ENCODE peak calls at places on chromosomes 5 and 9, in eight cellular contexts. Y is PC-3, X is BJ, C is GM23338, F is HepG2, D is RWPE2, I is vagina, R is gastrocnemius medialis. E is an unnamed sample.

GRCh38 chr9:94056442-94056974 is 27.8 kb upstream of the PTPDC1 start:
- DNase-seq in X (peak; percentile 75), C (no peak), Y (no peak), F (no peak), R (no peak), D (no peak), I (no peak), E (no peak)

GRCh38 chr5:58046371-58046770 is 413.5 kb downstream of the PLK2 start:
- DNase-seq in D (no peak), R (no peak), C (no peak), X (no peak), F (no peak), I (no peak), Y (no peak), E (no peak)

GRCh38 chr5:14768838-14769365 is 102.7 kb downstream of the ANKH start:
- DNase-seq in D (no peak), C (no peak), Y (no peak), I (no peak), F (no peak), R (no peak), X (no peak), E (no peak)

GRCh38 chr5:107878676-107879075 is 207.9 kb upstream of the EFNA5 start:
- DNase-seq in Y (no peak), D (no peak), F (no peak), X (no peak), I (no peak), C (no peak), R (no peak), E (no peak)

GRCh38 chr5:154517181-154517580 is 39.2 kb upstream of the HAND1 start:
- DNase-seq in C (no peak), I (no peak), F (no peak), R (no peak), D (no peak), Y (no peak), X (no peak), E (no peak)

GRCh38 chr9:92656537-92656925 is 13.4 kb downstream of the IPPK start:
- DNase-seq in F (no peak), D (no peak), I (no peak), C (no peak), Y (no peak), X (no peak), R (no peak), E (no peak)

GRCh38 chr5:143036146-143036927 is 266.2 kb downstream of the ARHGAP26 start:
- DNase-seq in D (no peak), C (no peak), F (no peak), R (no peak), Y (no peak), X (no peak), I (no peak), E (no peak)

GRCh38 chr9:95561913-95562312 is 45.1 kb upstream of the PTCH1 start:
- DNase-seq in I (no peak), C (no peak), D (no peak), F (no peak), Y (no peak), X (no peak), R (no peak), E (no peak)

GRCh38 chr9:116952434-116952805 is 265.3 kb downstream of the TRIM32 start:
- DNase-seq in C (no peak), Y (peak; percentile 13), F (no peak), I (no peak), D (no peak), R (no peak), X (no peak), E (no peak)

GRCh38 chr5:143762636-143763035 is 49.3 kb upstream of the HMHB1 start:
- DNase-seq in I (no peak), Y (no peak), C (no peak), D (no peak), X (no peak), F (no peak), R (no peak), E (no peak)

GRCh38 chr9:95507456-95508241 is 9.1 kb downstream of the PTCH1 start:
- DNase-seq in F (peak; percentile 39), X (no peak), Y (peak; percentile 32), I (no peak), C (peak; percentile 66), D (no peak), R (peak; percentile 50), E (peak; percentile 79)

GRCh38 chr9:115262952-115263351 is 145.0 kb upstream of the TNC start:
- DNase-seq in D (no peak), X (no peak), F (no peak), Y (peak; percentile 65), I (no peak), R (no peak), C (no peak), E (no peak)

GRCh38 chr9:72217306-72217842 is 68.1 kb downstream of the GDA start:
- DNase-seq in F (peak; percentile 27), R (no peak), D (no peak), C (no peak), X (no peak), Y (peak; percentile 23), I (no peak), E (no peak)

GRCh38 chr9:126615791-126616447 is 2.2 kb downstream of the LMX1B start:
- DNase-seq in X (no peak), Y (no peak), F (no peak), I (no peak), C (peak; percentile 69), R (no peak), D (peak; percentile 40), E (no peak)

GRCh38 chr9:128362774-128363173 is 8.4 kb upstream of the URM1 start:
- DNase-seq in F (no peak), C (no peak), R (no peak), D (no peak), I (no peak), X (no peak), Y (no peak), E (no peak)

GRCh38 chr9:120398286-120398685 is 181.7 kb downstream of the CDK5RAP2 start:
- DNase-seq in I (no peak), Y (no peak), R (no peak), X (no peak), C (no peak), D (no peak), F (no peak), E (no peak)

GRCh38 chr5:175658299-175659145 is 651 bp downstream of the HRH2 start:
- DNase-seq in D (no peak), C (peak; percentile 63), I (no peak), Y (no peak), F (no peak), X (no peak), R (no peak), E (no peak)

GRCh38 chr5:166509085-166509484 is 1782.4 kb upstream of the WWC1 start:
- DNase-seq in C (peak; percentile 76), F (no peak), Y (no peak), D (no peak), R (no peak), I (no peak), X (no peak), E (no peak)

GRCh38 chr5:171309526-171310333 is 682 bp downstream of the TLX3 start:
- DNase-seq in D (no peak), X (no peak), Y (no peak), C (no peak), F (no peak), I (no peak), R (no peak), E (no peak)

GRCh38 chr5:10486511-10487344 is 45.0 kb downstream of the ROPN1L start:
- DNase-seq in I (no peak), D (no peak), Y (no peak), C (no peak), X (no peak), R (no peak), F (no peak), E (no peak)

GRCh38 chr9:131618071-131618479 is 72.8 kb downstream of the PRRT1B start:
- DNase-seq in I (no peak), X (no peak), D (no peak), C (no peak), F (peak; percentile 78), R (peak; percentile 54), Y (no peak), E (peak; percentile 80)

GRCh38 chr9:131620764-131621520 is 75.6 kb downstream of the PRRT1B start:
- DNase-seq in I (no peak), D (no peak), C (no peak), X (no peak), F (no peak), R (no peak), Y (no peak), E (no peak)

GRCh38 chr9:131618785-131619184 is 73.5 kb downstream of the PRRT1B start:
- DNase-seq in Y (no peak), I (no peak), R (no peak), C (no peak), F (no peak), X (no peak), D (no peak), E (peak; percentile 50)

GRCh38 chr9:131621551-131622321 is 76.4 kb downstream of the PRRT1B start:
- DNase-seq in F (no peak), I (no peak), R (no peak), D (no peak), Y (no peak), X (no peak), C (no peak), E (no peak)

GRCh38 chr9:131619680-131620079 is 74.4 kb downstream of the PRRT1B start:
- DNase-seq in Y (no peak), X (no peak), R (no peak), C (no peak), I (no peak), D (no peak), F (no peak), E (no peak)
- H3K36me3 ChIP-seq in Y (no peaks in the 10 kb centered on the region), X (peaks cover 28% of the 10 kb centered on the region), R (no peaks in the 10 kb centered on the region), C (peaks cover 5% of the 10 kb centered on the region), I (peaks cover 52% of the 10 kb centered on the region), D (peaks cover 15% of the 10 kb centered on the region), F (peaks cover 51% of the 10 kb centered on the region), E (peaks cover 14% of the 10 kb centered on the region)

GRCh38 chr5:81167544-81167943 is 65.6 kb upstream of the CKMT2 start:
- DNase-seq in Y (no peak), I (no peak), X (no peak), R (no peak), F (no peak), C (no peak), D (no peak), E (no peak)
- TF ChIP-seq CTCF in Y (no peak), I (no peak), X (no peak), R (no peak), F (no peak), C (no peak), D (no peak), E (no peak)

GRCh38 chr5:170151105-170151831 is 45.6 kb downstream of the FOXI1 start:
- DNase-seq in R (no peak), Y (peak; percentile 84), I (peak; percentile 42), C (peak; percentile 74), X (no peak), D (peak; percentile 97), F (peak; percentile 54), E (peak; percentile 38)
- H3K36me3 ChIP-seq in R (no peaks in the 10 kb centered on the region), Y (no peaks in the 10 kb centered on the region), I (no peaks in the 10 kb centered on the region), C (no peaks in the 10 kb centered on the region), X (no peaks in the 10 kb centered on the region), D (no peaks in the 10 kb centered on the region), F (no peaks in the 10 kb centered on the region), E (no peaks in the 10 kb centered on the region)

GRCh38 chr9:133995012-133995896 is 3.1 kb upstream of the VAV2 start:
- DNase-seq in I (no peak), D (no peak), F (peak; percentile 47), C (peak; percentile 24), R (no peak), Y (no peak), X (no peak), E (no peak)
- TF ChIP-seq CTCF in I (no peak), D (no peak), F (peak; percentile 71), C (peak; percentile 35), R (no peak), Y (no peak), X (peak; percentile 34), E (no peak)

E was measured in right lobe of liver.